ENCODE peak calls at places on chromosomes 6 and 20, in eight cellular contexts. One of them, this sample, is unnamed.

GRCh38 chr6:145688493-145688905 is 46.8 kb downstream of the EPM2A start:
- DNase-seq in iPS-NIHi11: no peak
- DNase-seq in activated CD8-positive, alpha-beta memory T cell treated with anti-CD3 and anti-CD28 coated beads for 48 hours: no peak
- DNase-seq in lower leg skin: no peak
- DNase-seq in stimulated activated CD4-positive, alpha-beta T cell treated with anti-CD3 and anti-CD28 coated beads, Interleukin-2, amount 100 ng/mL, for 24 hours: no peak
- DNase-seq in nephron progenitor cell: no peak
- DNase-seq in WTC11: no peak
- DNase-seq in fibroblast of lung: peak; percentile 88
- DNase-seq in this sample: no peak

GRCh38 chr6:166433096-166433495 is 50.4 kb upstream of the MPC1 start:
- DNase-seq in iPS-NIHi11: no peak
- DNase-seq in activated CD8-positive, alpha-beta memory T cell treated with anti-CD3 and anti-CD28 coated beads for 48 hours: no peak
- DNase-seq in lower leg skin: no peak
- DNase-seq in stimulated activated CD4-positive, alpha-beta T cell treated with anti-CD3 and anti-CD28 coated beads, Interleukin-2, amount 100 ng/mL, for 24 hours: no peak
- DNase-seq in nephron progenitor cell: no peak
- DNase-seq in WTC11: no peak
- DNase-seq in fibroblast of lung: no peak
- DNase-seq in this sample: no peak

GRCh38 chr6:79280756-79281155 is 46.3 kb upstream of the HMGN3 start:
- DNase-seq in iPS-NIHi11: no peak
- DNase-seq in activated CD8-positive, alpha-beta memory T cell treated with anti-CD3 and anti-CD28 coated beads for 48 hours: no peak
- DNase-seq in lower leg skin: no peak
- DNase-seq in stimulated activated CD4-positive, alpha-beta T cell treated with anti-CD3 and anti-CD28 coated beads, Interleukin-2, amount 100 ng/mL, for 24 hours: no peak
- DNase-seq in nephron progenitor cell: no peak
- DNase-seq in WTC11: no peak
- DNase-seq in fibroblast of lung: no peak
- DNase-seq in this sample: no peak

GRCh38 chr6:155247618-155248017 is 16.2 kb upstream of the CLDN20 start:
- DNase-seq in iPS-NIHi11: peak; percentile 52
- DNase-seq in activated CD8-positive, alpha-beta memory T cell treated with anti-CD3 and anti-CD28 coated beads for 48 hours: no peak
- DNase-seq in lower leg skin: no peak
- DNase-seq in stimulated activated CD4-positive, alpha-beta T cell treated with anti-CD3 and anti-CD28 coated beads, Interleukin-2, amount 100 ng/mL, for 24 hours: no peak
- DNase-seq in nephron progenitor cell: no peak
- DNase-seq in WTC11: peak; percentile 31
- DNase-seq in fibroblast of lung: peak; percentile 37
- DNase-seq in this sample: peak; percentile 80

GRCh38 chr6:25267662-25268061 is 11.5 kb upstream of the CARMIL1 start:
- DNase-seq in iPS-NIHi11: no peak
- DNase-seq in activated CD8-positive, alpha-beta memory T cell treated with anti-CD3 and anti-CD28 coated beads for 48 hours: no peak
- DNase-seq in lower leg skin: no peak
- DNase-seq in stimulated activated CD4-positive, alpha-beta T cell treated with anti-CD3 and anti-CD28 coated beads, Interleukin-2, amount 100 ng/mL, for 24 hours: no peak
- DNase-seq in nephron progenitor cell: no peak
- DNase-seq in WTC11: no peak
- DNase-seq in fibroblast of lung: no peak
- DNase-seq in this sample: no peak

GRCh38 chr6:106972500-106972899 is 2.0 kb downstream of the CD24 start:
- DNase-seq in iPS-NIHi11: no peak
- DNase-seq in activated CD8-positive, alpha-beta memory T cell treated with anti-CD3 and anti-CD28 coated beads for 48 hours: no peak
- DNase-seq in lower leg skin: no peak
- DNase-seq in stimulated activated CD4-positive, alpha-beta T cell treated with anti-CD3 and anti-CD28 coated beads, Interleukin-2, amount 100 ng/mL, for 24 hours: no peak
- DNase-seq in nephron progenitor cell: peak; percentile 22
- DNase-seq in WTC11: no peak
- DNase-seq in fibroblast of lung: no peak
- DNase-seq in this sample: no peak

GRCh38 chr20:16821211-16822089 is 73.3 kb downstream of the OTOR start:
- DNase-seq in iPS-NIHi11: peak; percentile 68
- DNase-seq in activated CD8-positive, alpha-beta memory T cell treated with anti-CD3 and anti-CD28 coated beads for 48 hours: peak; percentile 7
- DNase-seq in lower leg skin: no peak
- DNase-seq in stimulated activated CD4-positive, alpha-beta T cell treated with anti-CD3 and anti-CD28 coated beads, Interleukin-2, amount 100 ng/mL, for 24 hours: peak; percentile 17
- DNase-seq in nephron progenitor cell: peak; percentile 37
- DNase-seq in WTC11: peak; percentile 32
- DNase-seq in fibroblast of lung: peak; percentile 48
- DNase-seq in this sample: peak; percentile 79

GRCh38 chr6:106974337-106974998 is at the start of gene CD24:
- DNase-seq in iPS-NIHi11: peak; percentile 87
- DNase-seq in activated CD8-positive, alpha-beta memory T cell treated with anti-CD3 and anti-CD28 coated beads for 48 hours: no peak
- DNase-seq in lower leg skin: no peak
- DNase-seq in stimulated activated CD4-positive, alpha-beta T cell treated with anti-CD3 and anti-CD28 coated beads, Interleukin-2, amount 100 ng/mL, for 24 hours: peak; percentile 19
- DNase-seq in nephron progenitor cell: peak; percentile 88
- DNase-seq in WTC11: peak; percentile 78
- DNase-seq in fibroblast of lung: no peak
- DNase-seq in this sample: peak; percentile 81

GRCh38 chr6:23174781-23175361 is 605.5 kb downstream of the HDGFL1 start:
- DNase-seq in iPS-NIHi11: no peak
- DNase-seq in activated CD8-positive, alpha-beta memory T cell treated with anti-CD3 and anti-CD28 coated beads for 48 hours: no peak
- DNase-seq in lower leg skin: no peak
- DNase-seq in stimulated activated CD4-positive, alpha-beta T cell treated with anti-CD3 and anti-CD28 coated beads, Interleukin-2, amount 100 ng/mL, for 24 hours: no peak
- DNase-seq in nephron progenitor cell: no peak
- DNase-seq in WTC11: no peak
- DNase-seq in fibroblast of lung: peak; percentile 97
- DNase-seq in this sample: no peak

GRCh38 chr20:1368448-1369199 is 24.2 kb downstream of the FKBP1A start:
- DNase-seq in iPS-NIHi11: no peak
- DNase-seq in activated CD8-positive, alpha-beta memory T cell treated with anti-CD3 and anti-CD28 coated beads for 48 hours: no peak
- DNase-seq in lower leg skin: no peak
- DNase-seq in stimulated activated CD4-positive, alpha-beta T cell treated with anti-CD3 and anti-CD28 coated beads, Interleukin-2, amount 100 ng/mL, for 24 hours: no peak
- DNase-seq in nephron progenitor cell: no peak
- DNase-seq in WTC11: no peak
- DNase-seq in fibroblast of lung: peak; percentile 66
- DNase-seq in this sample: no peak

GRCh38 chr6:168699631-168700315 is 258.8 kb downstream of the SMOC2 start:
- DNase-seq in iPS-NIHi11: no peak
- DNase-seq in activated CD8-positive, alpha-beta memory T cell treated with anti-CD3 and anti-CD28 coated beads for 48 hours: no peak
- DNase-seq in lower leg skin: no peak
- DNase-seq in stimulated activated CD4-positive, alpha-beta T cell treated with anti-CD3 and anti-CD28 coated beads, Interleukin-2, amount 100 ng/mL, for 24 hours: no peak
- DNase-seq in nephron progenitor cell: no peak
- DNase-seq in WTC11: no peak
- DNase-seq in fibroblast of lung: no peak
- DNase-seq in this sample: no peak

GRCh38 chr6:145668844-145669243 is 66.5 kb downstream of the EPM2A start:
- DNase-seq in iPS-NIHi11: no peak
- DNase-seq in activated CD8-positive, alpha-beta memory T cell treated with anti-CD3 and anti-CD28 coated beads for 48 hours: no peak
- DNase-seq in lower leg skin: no peak
- DNase-seq in stimulated activated CD4-positive, alpha-beta T cell treated with anti-CD3 and anti-CD28 coated beads, Interleukin-2, amount 100 ng/mL, for 24 hours: no peak
- DNase-seq in nephron progenitor cell: no peak
- DNase-seq in WTC11: no peak
- DNase-seq in fibroblast of lung: no peak
- DNase-seq in this sample: no peak

GRCh38 chr6:135801755-135802154 is 49.7 kb upstream of the PDE7B start:
- DNase-seq in iPS-NIHi11: no peak
- DNase-seq in activated CD8-positive, alpha-beta memory T cell treated with anti-CD3 and anti-CD28 coated beads for 48 hours: no peak
- DNase-seq in lower leg skin: no peak
- DNase-seq in stimulated activated CD4-positive, alpha-beta T cell treated with anti-CD3 and anti-CD28 coated beads, Interleukin-2, amount 100 ng/mL, for 24 hours: no peak
- DNase-seq in nephron progenitor cell: no peak
- DNase-seq in WTC11: no peak
- DNase-seq in fibroblast of lung: no peak
- DNase-seq in this sample: no peak

GRCh38 chr6:114085206-114085605 is 114.3 kb upstream of the HDAC2 start:
- DNase-seq in iPS-NIHi11: no peak
- DNase-seq in activated CD8-positive, alpha-beta memory T cell treated with anti-CD3 and anti-CD28 coated beads for 48 hours: no peak
- DNase-seq in lower leg skin: no peak
- DNase-seq in stimulated activated CD4-positive, alpha-beta T cell treated with anti-CD3 and anti-CD28 coated beads, Interleukin-2, amount 100 ng/mL, for 24 hours: no peak
- DNase-seq in nephron progenitor cell: no peak
- DNase-seq in WTC11: no peak
- DNase-seq in fibroblast of lung: peak; percentile 27
- DNase-seq in this sample: no peak

GRCh38 chr6:3455121-3455489 is 1.7 kb downstream of the SLC22A23 start:
- DNase-seq in iPS-NIHi11: no peak
- DNase-seq in activated CD8-positive, alpha-beta memory T cell treated with anti-CD3 and anti-CD28 coated beads for 48 hours: no peak
- DNase-seq in lower leg skin: no peak
- DNase-seq in stimulated activated CD4-positive, alpha-beta T cell treated with anti-CD3 and anti-CD28 coated beads, Interleukin-2, amount 100 ng/mL, for 24 hours: peak; percentile 50
- DNase-seq in nephron progenitor cell: no peak
- DNase-seq in WTC11: no peak
- DNase-seq in fibroblast of lung: no peak
- DNase-seq in this sample: no peak

This sample was measured in GM23338.